ENCODE peak calls at places on chromosomes 13 and 19, in four cellular contexts. X, L, V and A are unnamed samples. For H3K79me2, the result is how much of the 10 kb centered on the place peaks cover.

GRCh38 chr19:14577885-14578427 is 4.9 kb upstream of the CLEC17A start:
- DNase-seq in X (no peak), L (peak), V (peak), A (peak)

GRCh38 chr13:44283598-44283997 is 90.0 kb upstream of the SERP2 start:
- DNase-seq in X (no peak), L (no peak), V (no peak), A (no peak)

GRCh38 chr19:10384580-10384979 is 4.2 kb upstream of the TYK2 start:
- DNase-seq in X (no peak), L (no peak), V (no peak), A (no peak)

GRCh38 chr19:5122121-5122400 is 153.1 kb downstream of the KDM4B start:
- DNase-seq in X (no peak), L (no peak), V (no peak), A (no peak)

GRCh38 chr19:5680083-5680436 is 256 bp downstream of the MICOS13 start:
- DNase-seq in X (no peak), L (no peak), V (no peak), A (no peak)

GRCh38 chr19:29485293-29485692 is 40.5 kb upstream of the VSTM2B start:
- DNase-seq in X (no peak), L (peak), V (no peak), A (no peak)

GRCh38 chr13:39684531-39685137 is 29.2 kb downstream of the COG6 start:
- DNase-seq in X (peak), L (no peak), V (peak), A (peak)

GRCh38 chr19:45444318-45445041 is 20.8 kb upstream of the ERCC1 start:
- DNase-seq in X (peak), L (peak), V (peak), A (peak)

GRCh38 chr19:38730731-38731589 is 13.3 kb downstream of the CAPN12 start:
- DNase-seq in X (no peak), L (peak), V (peak), A (no peak)

GRCh38 chr19:14073925-14074838 is 1.6 kb downstream of the MISP3 start:
- DNase-seq in X (no peak), L (no peak), V (peak), A (peak)

GRCh38 chr19:50723069-50723468 is at the start of gene CLEC11A:
- DNase-seq in X (no peak), L (no peak), V (peak), A (no peak)

GRCh38 chr13:113002206-113002821 is 33.3 kb downstream of the MCF2L start:
- DNase-seq in X (no peak), L (peak), V (no peak), A (no peak)

GRCh38 chr13:110648848-110649421 is 33.6 kb downstream of the NAXD start:
- DNase-seq in X (no peak), L (no peak), V (no peak), A (no peak)

GRCh38 chr13:107554355-107554905 is 660.9 kb downstream of the LIG4 start:
- DNase-seq in X (no peak), L (no peak), V (no peak), A (no peak)

GRCh38 chr19:45878043-45878794 is 7.7 kb downstream of the IRF2BP1 start:
- DNase-seq in X (no peak), L (no peak), V (peak), A (no peak)

GRCh38 chr19:41479757-41480191 is 36.8 kb downstream of the ERICH4 start:
- DNase-seq in X (no peak), L (no peak), V (no peak), A (no peak)

GRCh38 chr19:50197348-50197747 is 6.1 kb upstream of the MYH14 start:
- DNase-seq in X (no peak), L (no peak), V (no peak), A (no peak)

GRCh38 chr19:37855098-37855497 is 51.3 kb downstream of the WDR87 start:
- DNase-seq in X (peak), L (no peak), V (peak), A (no peak)

GRCh38 chr19:34217952-34218817 is 36.2 kb upstream of the GARRE1 start:
- DNase-seq in X (peak), L (no peak), V (peak), A (no peak)

GRCh38 chr13:108993346-108993745 is 363.9 kb downstream of the MYO16 start:
- DNase-seq in X (peak), L (no peak), V (no peak), A (no peak)

GRCh38 chr19:39409207-39409885 is 2.7 kb downstream of the ZFP36 start:
- DNase-seq in X (no peak), L (peak), V (peak), A (peak)

GRCh38 chr13:113879506-113880360 is 15.9 kb upstream of the GAS6 start:
- DNase-seq in X (no peak), L (no peak), V (peak), A (no peak)

GRCh38 chr13:23979361-23980159 is 82.3 kb upstream of the C1QTNF9B start:
- DNase-seq in X (peak), L (peak), V (peak), A (no peak)

GRCh38 chr19:23991170-23991569 is 76.5 kb downstream of the ZNF726 start:
- DNase-seq in X (peak), L (no peak), V (no peak), A (peak)

GRCh38 chr19:27393591-27393990 is 1819.4 kb downstream of the UQCRFS1 start:
- DNase-seq in X (no peak), L (no peak), V (no peak), A (no peak)

GRCh38 chr13:106376411-106377112 is 158.9 kb downstream of the EFNB2 start:
- DNase-seq in X (peak), L (no peak), V (peak), A (no peak)

GRCh38 chr13:48782429-48782840 is 128.7 kb downstream of the CYSLTR2 start:
- DNase-seq in X (no peak), L (no peak), V (no peak), A (no peak)

GRCh38 chr13:25375727-25376358 is 4.1 kb downstream of the ATP8A2 start:
- DNase-seq in X (no peak), L (peak), V (peak), A (peak)

GRCh38 chr13:60398438-60398891 is 1.4 kb downstream of the TDRD3 start:
- DNase-seq in X (no peak), L (no peak), V (no peak), A (no peak)

GRCh38 chr13:48859168-48860105 is 116.3 kb upstream of the FNDC3A start:
- DNase-seq in X (no peak), L (peak), V (no peak), A (no peak)

GRCh38 chr13:46893820-46894533 is 2.9 kb downstream of the HTR2A start:
- DNase-seq in X (no peak), L (peak), V (peak), A (peak)

GRCh38 chr19:2333027-2333806 is 4.7 kb downstream of the SPPL2B start:
- DNase-seq in X (no peak), L (no peak), V (no peak), A (peak)

GRCh38 chr19:5696196-5697021 is 6.3 kb downstream of the RPL36 start:
- DNase-seq in X (no peak), L (peak), V (peak), A (no peak)

GRCh38 chr13:29582171-29582570 is 13.3 kb downstream of the SLC7A1 start:
- DNase-seq in X (no peak), L (no peak), V (no peak), A (no peak)
- H3K79me2 ChIP-seq in X (half or more), L (half or more), V (half or more), A (half or more)

GRCh38 chr19:58518261-58519086 is 1.1 kb downstream of the ZBTB45 start:
- DNase-seq in X (no peak), L (peak), V (peak), A (peak)
- H3K79me2 ChIP-seq in X (under half), L (under half), V (under half), A (under half)

DNA sequence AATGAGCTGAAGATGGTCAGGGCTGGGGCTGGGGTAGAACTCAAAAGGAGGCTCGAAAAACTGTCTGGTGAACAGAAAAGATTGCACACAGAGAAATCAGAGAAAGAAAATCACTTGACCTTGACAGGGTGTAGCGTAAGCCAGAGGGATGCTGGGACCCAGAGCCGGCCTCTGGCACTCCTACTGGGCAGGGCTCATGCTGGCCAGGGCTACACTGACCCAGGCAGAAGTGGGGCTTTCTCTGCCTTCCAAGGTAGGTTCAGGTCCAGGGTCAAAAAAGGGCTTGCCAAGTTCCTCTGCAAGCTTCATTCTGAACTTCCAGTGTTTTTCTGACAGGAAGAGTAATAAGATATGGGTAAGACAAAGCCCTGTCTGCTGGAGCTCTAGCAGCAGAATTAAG is 56.2 kb downstream of the LATS2 start:
- DNase-seq in X (no peak), L (no peak), V (no peak), A (no peak)
- H3K79me2 ChIP-seq in X (half or more), L (under half), V (half or more), A (under half)

GRCh38 chr19:16542045-16542893 is at the start of gene CHERP:
- DNase-seq in X (peak), L (peak), V (peak), A (peak)
- H3K79me2 ChIP-seq in X (half or more), L (under half), V (half or more), A (half or more)

GRCh38 chr13:37293295-37293694 is 187.8 kb upstream of the CSNK1A1L start:
- DNase-seq in X (no peak), L (no peak), V (no peak), A (no peak)

GRCh38 chr13:37289212-37289935 is 183.9 kb upstream of the CSNK1A1L start:
- DNase-seq in X (no peak), L (no peak), V (no peak), A (no peak)

GRCh38 chr13:37290691-37291090 is 185.2 kb upstream of the CSNK1A1L start:
- DNase-seq in X (peak), L (no peak), V (no peak), A (no peak)

GRCh38 chr13:37288057-37288720 is 182.7 kb upstream of the CSNK1A1L start:
- DNase-seq in X (no peak), L (no peak), V (no peak), A (no peak)
- H3K79me2 ChIP-seq in X (under half), L (under half), V (under half), A (under half)

DNA sequence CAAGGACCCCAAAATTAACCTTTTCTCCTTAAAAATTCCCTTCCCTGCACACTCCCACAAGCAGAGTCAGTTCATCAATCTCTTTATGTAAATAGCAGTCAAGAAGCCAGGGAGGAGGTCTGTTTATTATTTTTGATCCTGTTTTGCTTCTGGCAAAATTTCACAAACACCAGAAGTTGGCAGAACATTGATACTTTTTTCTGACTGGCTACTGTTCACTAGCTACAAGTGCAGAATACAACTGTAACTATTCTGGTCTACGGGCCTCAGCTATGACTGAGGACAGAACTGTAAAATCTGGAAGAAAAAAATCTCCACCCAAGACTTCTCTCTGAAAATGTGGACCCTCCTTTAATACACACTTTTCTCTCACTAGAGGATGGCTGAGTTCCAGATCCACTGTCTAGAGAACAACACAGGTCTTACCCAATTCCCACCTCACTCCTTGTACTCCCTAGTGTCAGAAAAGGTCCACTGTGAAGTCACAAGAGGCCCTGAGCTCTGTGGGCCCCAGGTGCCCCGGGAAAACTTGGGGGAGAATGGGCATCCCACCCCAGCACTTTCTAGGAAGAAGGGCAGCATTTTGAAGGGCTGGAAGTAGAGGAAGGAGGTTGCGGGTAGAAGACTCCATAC is 14.5 kb downstream of the STARD13 start:
- DNase-seq in X (no peak), L (no peak), V (no peak), A (no peak)
- H3K79me2 ChIP-seq in X (half or more), L (under half), V (half or more), A (under half)

GRCh38 chr19:58294743-58295374 is 10.3 kb upstream of the ERVK3-1 start:
- DNase-seq in X (no peak), L (no peak), V (no peak), A (no peak)
- H3K79me2 ChIP-seq in X (under half), L (under half), V (under half), A (under half)

DNA sequence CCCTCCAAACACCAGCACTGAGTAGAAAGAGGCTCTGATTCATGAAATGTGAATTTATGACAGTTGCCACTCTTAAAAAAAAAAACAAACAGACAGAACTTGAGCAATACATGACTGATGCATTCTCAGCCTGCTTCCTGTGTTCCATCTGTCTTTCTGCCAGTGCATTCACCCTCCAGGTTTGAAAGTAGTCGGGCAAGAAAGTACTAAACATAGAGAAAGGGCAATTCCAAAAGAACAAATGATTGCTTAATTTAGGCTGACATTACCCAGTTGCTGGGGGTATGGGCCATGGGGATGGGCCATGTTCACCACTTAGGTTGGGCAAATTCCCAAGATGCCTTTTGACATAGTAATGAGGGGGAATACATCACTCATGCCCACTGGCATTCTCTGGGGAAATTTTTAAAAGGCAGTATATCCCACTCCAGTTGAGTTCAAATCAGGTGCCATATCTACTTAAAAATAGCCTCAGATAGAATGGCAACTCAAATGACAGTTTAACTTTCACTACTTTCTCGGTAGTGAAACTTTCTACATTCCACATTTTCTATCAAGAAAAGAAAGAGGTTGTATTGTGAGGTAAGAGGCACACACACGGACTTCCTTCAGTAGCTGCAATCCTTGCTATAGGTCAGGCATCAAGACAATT is 5.5 kb downstream of the STARD13 start:
- DNase-seq in X (peak), L (no peak), V (peak), A (no peak)
- H3K79me2 ChIP-seq in X (half or more), L (under half), V (half or more), A (under half)